ENCODE peak calls at places on chromosome 3, in eight cellular contexts. M is endodermal cell, I is breast epithelium, R is Caco-2, G is AG04450, S is GM23338, J is adrenal gland, E is choroid plexus epithelial cell. P is an unnamed sample.

GRCh38 chr3:119681279-119681678 is 4.1 kb upstream of the COX17 start:
- DNase-seq in M (no peak), I (no peak), R (no peak), G (no peak), S (peak; percentile 53), J (no peak), E (peak; percentile 73), P (no peak)

GRCh38 chr3:49534581-49535495 is 19.4 kb upstream of the BSN start:
- DNase-seq in M (peak; percentile 72), I (no peak), R (no peak), G (no peak), S (peak; percentile 91), J (no peak), E (no peak), P (no peak)

GRCh38 chr3:47096955-47097354 is 67.0 kb downstream of the SETD2 start:
- DNase-seq in M (no peak), I (no peak), R (no peak), G (no peak), S (no peak), J (no peak), E (peak; percentile 79), P (no peak)

GRCh38 chr3:33658971-33659848 is 58.8 kb downstream of the CLASP2 start:
- DNase-seq in M (peak; percentile 84), I (peak; percentile 56), R (no peak), G (peak; percentile 57), S (peak; percentile 87), J (peak; percentile 71), E (peak; percentile 92), P (no peak)

GRCh38 chr3:118972974-118973373 is 61.7 kb downstream of the IGSF11 start:
- DNase-seq in M (peak; percentile 49), I (no peak), R (no peak), G (no peak), S (no peak), J (no peak), E (no peak), P (no peak)

GRCh38 chr3:134136604-134137003 is 106.9 kb upstream of the SLCO2A1 start:
- DNase-seq in M (no peak), I (no peak), R (no peak), G (no peak), S (no peak), J (no peak), E (no peak), P (no peak)

GRCh38 chr3:59186735-59187134 is 136.9 kb upstream of the CFAP20DC start:
- DNase-seq in M (no peak), I (no peak), R (no peak), G (no peak), S (no peak), J (no peak), E (no peak), P (no peak)

GRCh38 chr3:56154297-56154696 is 314.0 kb downstream of the ERC2 start:
- DNase-seq in M (no peak), I (no peak), R (no peak), G (no peak), S (no peak), J (peak; percentile 18), E (peak; percentile 27), P (no peak)

GRCh38 chr3:42843730-42844713 is 31.7 kb downstream of the CYP8B1 start:
- DNase-seq in M (peak; percentile 60), I (no peak), R (no peak), G (no peak), S (peak; percentile 15), J (no peak), E (no peak), P (no peak)

GRCh38 chr3:32177702-32178198 is 60.7 kb upstream of the CMTM8 start:
- DNase-seq in M (peak; percentile 94), I (no peak), R (peak; percentile 83), G (peak; percentile 0), S (peak; percentile 95), J (peak; percentile 84), E (peak; percentile 95), P (peak; percentile 84)

GRCh38 chr3:149936812-149937230 is 33.9 kb downstream of the PFN2 start:
- DNase-seq in M (peak; percentile 88), I (no peak), R (peak; percentile 56), G (no peak), S (peak; percentile 94), J (peak; percentile 39), E (peak; percentile 80), P (peak; percentile 23)

GRCh38 chr3:32306072-32306471 is 67.6 kb downstream of the CMTM8 start:
- DNase-seq in M (no peak), I (no peak), R (no peak), G (no peak), S (no peak), J (no peak), E (no peak), P (no peak)

GRCh38 chr3:10007126-10007782 is 19.0 kb upstream of the FANCD2 start:
- DNase-seq in M (no peak), I (no peak), R (no peak), G (no peak), S (no peak), J (no peak), E (no peak), P (no peak)

GRCh38 chr3:123275691-123276090 is 73.9 kb downstream of the SEC22A start:
- DNase-seq in M (no peak), I (no peak), R (no peak), G (no peak), S (no peak), J (no peak), E (peak; percentile 8), P (no peak)

GRCh38 chr3:17775073-17775472 is 32.6 kb upstream of the TBC1D5 start:
- DNase-seq in M (no peak), I (no peak), R (no peak), G (no peak), S (no peak), J (no peak), E (no peak), P (no peak)

GRCh38 chr3:60198179-60198578 is 1053.1 kb downstream of the FHIT start:
- DNase-seq in M (no peak), I (no peak), R (no peak), G (no peak), S (no peak), J (no peak), E (no peak), P (no peak)

GRCh38 chr3:120420855-120421570 is 29.8 kb downstream of the FSTL1 start:
- DNase-seq in M (peak; percentile 75), I (no peak), R (no peak), G (no peak), S (no peak), J (peak; percentile 68), E (peak; percentile 43), P (no peak)

GRCh38 chr3:192957441-192957951 is 39.8 kb upstream of the MB21D2 start:
- DNase-seq in M (no peak), I (no peak), R (no peak), G (peak; percentile 76), S (no peak), J (peak; percentile 74), E (peak; percentile 97), P (no peak)

GRCh38 chr3:125087768-125088391 is 32.1 kb upstream of the HEG1 start:
- DNase-seq in M (no peak), I (no peak), R (no peak), G (no peak), S (no peak), J (no peak), E (peak; percentile 62), P (no peak)

GRCh38 chr3:17160597-17160996 is 275.8 kb downstream of the PLCL2 start:
- DNase-seq in M (no peak), I (no peak), R (no peak), G (no peak), S (no peak), J (no peak), E (no peak), P (no peak)

DNA sequence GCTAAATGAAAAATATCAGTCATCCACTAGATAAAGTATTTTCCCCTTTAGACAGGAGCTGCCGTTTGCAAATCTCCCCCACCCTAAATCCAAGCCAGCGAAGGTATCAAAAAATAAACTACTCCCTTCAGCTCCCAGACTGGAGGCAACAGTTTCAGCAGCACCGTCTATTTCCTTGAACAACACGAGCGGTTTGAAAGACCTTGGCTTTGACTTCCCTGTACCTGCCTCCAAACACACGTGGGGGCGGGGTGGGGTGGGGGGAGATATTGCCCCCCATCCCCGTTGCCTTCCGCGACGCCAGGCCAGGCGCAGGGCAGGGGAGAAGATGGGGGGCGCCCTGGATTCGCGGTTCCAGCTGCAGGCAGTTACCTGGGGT is 804 bp upstream of the CACNA1D start:
- DNase-seq in M (no peak), I (no peak), R (no peak), G (no peak), S (peak; percentile 35), J (no peak), E (no peak), P (no peak)
- H3K4me3 ChIP-seq in M (peak overlapping the region; percentile 64), I (peak overlapping the region; percentile 92), R (peak overlapping the region; percentile 83), G (no peak overlapping the region), S (peak overlapping the region; percentile 70), J (no peak overlapping the region), E (no peak overlapping the region), P (peak overlapping the region; percentile 65)

GRCh38 chr3:98784042-98784441 is 20.9 kb downstream of the ST3GAL6 start:
- DNase-seq in M (no peak), I (no peak), R (no peak), G (no peak), S (no peak), J (no peak), E (peak; percentile 60), P (peak; percentile 76)
- TF ChIP-seq CTCF in M (no peak), I (no peak), R (no peak), G (no peak), S (no peak), J (no peak), E (no peak), P (no peak)

GRCh38 chr3:142795332-142795731 is 71.5 kb downstream of the TRPC1 start:
- DNase-seq in M (no peak), I (no peak), R (no peak), G (no peak), S (no peak), J (no peak), E (no peak), P (no peak)

GRCh38 chr3:142801746-142802145 is 77.9 kb downstream of the TRPC1 start:
- DNase-seq in M (no peak), I (no peak), R (no peak), G (no peak), S (peak; percentile 19), J (no peak), E (no peak), P (no peak)

GRCh38 chr3:142794510-142794909 is 70.7 kb downstream of the TRPC1 start:
- DNase-seq in M (no peak), I (no peak), R (no peak), G (no peak), S (peak; percentile 45), J (no peak), E (no peak), P (no peak)

GRCh38 chr3:142796823-142797222 is 73.0 kb downstream of the TRPC1 start:
- DNase-seq in M (no peak), I (no peak), R (no peak), G (no peak), S (no peak), J (no peak), E (no peak), P (no peak)
- H3K4me3 ChIP-seq in M (no peak overlapping the region), I (no peak overlapping the region), R (no peak overlapping the region), G (no peak overlapping the region), S (no peak overlapping the region), J (no peak overlapping the region), E (no peak overlapping the region), P (no peak overlapping the region)

DNA sequence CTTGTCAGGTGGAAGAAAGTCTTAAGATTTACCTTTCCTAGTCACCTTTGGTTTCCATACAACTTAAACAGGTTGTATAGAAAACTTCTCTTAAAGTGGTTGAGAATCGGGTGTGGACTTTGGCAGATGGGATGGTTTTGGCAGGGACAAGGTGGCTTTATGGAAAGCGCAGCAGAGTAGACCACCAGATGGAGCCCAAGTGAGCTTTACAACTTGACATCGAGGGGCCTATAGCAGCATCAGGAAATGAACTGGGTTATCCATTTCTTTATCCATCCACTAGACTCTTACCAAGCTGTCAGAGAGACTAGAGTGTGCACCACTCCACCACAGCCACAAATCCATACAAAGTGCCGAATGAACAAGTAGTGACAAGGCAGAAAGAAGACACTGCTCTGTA is 85.3 kb upstream of the MBNL1 start:
- DNase-seq in M (peak; percentile 80), I (no peak), R (peak; percentile 53), G (no peak), S (peak; percentile 73), J (peak; percentile 21), E (peak; percentile 73), P (no peak)
- TF ChIP-seq CTCF in M (peak; percentile 81), I (peak; percentile 27), R (peak; percentile 71), G (peak; percentile 54), S (peak; percentile 65), J (peak; percentile 15), E (peak; percentile 79), P (peak; percentile 13)

P was measured in LNCaP clone FGC.